ENCODE peak calls at places on chromosomes 16 and 17, in six cellular contexts. One of them, this sample, is unnamed.

GRCh38 chr16:75264999-75265910 is 13.8 kb upstream of the BCAR1 start:
- DNase-seq in stimulated activated CD8-positive, alpha-beta memory T cell treated with anti-CD3 and anti-CD28 coated beads, Interleukin-12 subunit alpha, Interleukin-12 subunit beta, amount 100 ng/mL, for 4 hours: no peak
- DNase-seq in B cell: no peak
- DNase-seq in head of caudate nucleus: peak
- DNase-seq in GM23248: peak
- DNase-seq in heart right ventricle: peak
- DNase-seq in this sample: no peak

GRCh38 chr16:53946745-53947386 is 242.9 kb downstream of the FTO start:
- DNase-seq in head of caudate nucleus: no peak
- DNase-seq in GM23248: no peak
- DNase-seq in stimulated activated CD8-positive, alpha-beta memory T cell treated with anti-CD3 and anti-CD28 coated beads, Interleukin-12 subunit alpha, Interleukin-12 subunit beta, amount 100 ng/mL, for 4 hours: no peak
- DNase-seq in B cell: no peak
- DNase-seq in heart right ventricle: no peak
- DNase-seq in this sample: no peak

GRCh38 chr16:22726868-22727267 is 87.1 kb upstream of the HS3ST2 start:
- DNase-seq in B cell: no peak
- DNase-seq in head of caudate nucleus: no peak
- DNase-seq in GM23248: peak
- DNase-seq in stimulated activated CD8-positive, alpha-beta memory T cell treated with anti-CD3 and anti-CD28 coated beads, Interleukin-12 subunit alpha, Interleukin-12 subunit beta, amount 100 ng/mL, for 4 hours: no peak
- DNase-seq in heart right ventricle: no peak
- DNase-seq in this sample: no peak

GRCh38 chr17:70159980-70160379 is 9.4 kb upstream of the KCNJ2 start:
- DNase-seq in stimulated activated CD8-positive, alpha-beta memory T cell treated with anti-CD3 and anti-CD28 coated beads, Interleukin-12 subunit alpha, Interleukin-12 subunit beta, amount 100 ng/mL, for 4 hours: no peak
- DNase-seq in GM23248: peak
- DNase-seq in B cell: no peak
- DNase-seq in head of caudate nucleus: no peak
- DNase-seq in heart right ventricle: no peak
- DNase-seq in this sample: no peak

GRCh38 chr16:88508376-88508867 is 55.3 kb downstream of the ZFPM1 start:
- DNase-seq in stimulated activated CD8-positive, alpha-beta memory T cell treated with anti-CD3 and anti-CD28 coated beads, Interleukin-12 subunit alpha, Interleukin-12 subunit beta, amount 100 ng/mL, for 4 hours: no peak
- DNase-seq in head of caudate nucleus: no peak
- DNase-seq in heart right ventricle: no peak
- DNase-seq in B cell: no peak
- DNase-seq in GM23248: no peak
- DNase-seq in this sample: no peak

GRCh38 chr17:32927724-32928526 is at the start of gene TMEM98:
- DNase-seq in GM23248: peak
- DNase-seq in head of caudate nucleus: peak
- DNase-seq in stimulated activated CD8-positive, alpha-beta memory T cell treated with anti-CD3 and anti-CD28 coated beads, Interleukin-12 subunit alpha, Interleukin-12 subunit beta, amount 100 ng/mL, for 4 hours: no peak
- DNase-seq in B cell: peak
- DNase-seq in heart right ventricle: peak
- DNase-seq in this sample: no peak

GRCh38 chr16:4085405-4085970 is 30.8 kb downstream of the ADCY9 start:
- DNase-seq in head of caudate nucleus: no peak
- DNase-seq in stimulated activated CD8-positive, alpha-beta memory T cell treated with anti-CD3 and anti-CD28 coated beads, Interleukin-12 subunit alpha, Interleukin-12 subunit beta, amount 100 ng/mL, for 4 hours: no peak
- DNase-seq in GM23248: no peak
- DNase-seq in heart right ventricle: no peak
- DNase-seq in B cell: no peak
- DNase-seq in this sample: no peak

GRCh38 chr16:81061855-81062608 is 15.0 kb downstream of the C16orf46 start:
- DNase-seq in stimulated activated CD8-positive, alpha-beta memory T cell treated with anti-CD3 and anti-CD28 coated beads, Interleukin-12 subunit alpha, Interleukin-12 subunit beta, amount 100 ng/mL, for 4 hours: no peak
- DNase-seq in heart right ventricle: no peak
- DNase-seq in GM23248: no peak
- DNase-seq in head of caudate nucleus: no peak
- DNase-seq in B cell: no peak
- DNase-seq in this sample: no peak

GRCh38 chr17:77228224-77229215 is 87.8 kb downstream of the SEC14L1 start:
- DNase-seq in B cell: no peak
- DNase-seq in head of caudate nucleus: no peak
- DNase-seq in stimulated activated CD8-positive, alpha-beta memory T cell treated with anti-CD3 and anti-CD28 coated beads, Interleukin-12 subunit alpha, Interleukin-12 subunit beta, amount 100 ng/mL, for 4 hours: no peak
- DNase-seq in GM23248: no peak
- DNase-seq in heart right ventricle: no peak
- DNase-seq in this sample: no peak

GRCh38 chr16:84489141-84489540 is 15.3 kb downstream of the MEAK7 start:
- DNase-seq in head of caudate nucleus: no peak
- DNase-seq in B cell: no peak
- DNase-seq in heart right ventricle: no peak
- DNase-seq in stimulated activated CD8-positive, alpha-beta memory T cell treated with anti-CD3 and anti-CD28 coated beads, Interleukin-12 subunit alpha, Interleukin-12 subunit beta, amount 100 ng/mL, for 4 hours: no peak
- DNase-seq in GM23248: no peak
- DNase-seq in this sample: no peak

GRCh38 chr16:10685709-10686108 is 9.0 kb downstream of the TEKT5 start:
- DNase-seq in stimulated activated CD8-positive, alpha-beta memory T cell treated with anti-CD3 and anti-CD28 coated beads, Interleukin-12 subunit alpha, Interleukin-12 subunit beta, amount 100 ng/mL, for 4 hours: no peak
- DNase-seq in heart right ventricle: no peak
- DNase-seq in head of caudate nucleus: no peak
- DNase-seq in B cell: no peak
- DNase-seq in GM23248: no peak
- DNase-seq in this sample: no peak

GRCh38 chr17:39167492-39167891 is 1.5 kb upstream of the ARL5C start:
- DNase-seq in heart right ventricle: peak
- DNase-seq in B cell: no peak
- DNase-seq in stimulated activated CD8-positive, alpha-beta memory T cell treated with anti-CD3 and anti-CD28 coated beads, Interleukin-12 subunit alpha, Interleukin-12 subunit beta, amount 100 ng/mL, for 4 hours: no peak
- DNase-seq in GM23248: no peak
- DNase-seq in head of caudate nucleus: no peak
- DNase-seq in this sample: no peak

GRCh38 chr17:5816491-5816890 is 232.2 kb upstream of the NLRP1 start:
- DNase-seq in head of caudate nucleus: no peak
- DNase-seq in GM23248: no peak
- DNase-seq in B cell: no peak
- DNase-seq in stimulated activated CD8-positive, alpha-beta memory T cell treated with anti-CD3 and anti-CD28 coated beads, Interleukin-12 subunit alpha, Interleukin-12 subunit beta, amount 100 ng/mL, for 4 hours: no peak
- DNase-seq in heart right ventricle: no peak
- DNase-seq in this sample: no peak

GRCh38 chr17:33696102-33696501 is 403.0 kb upstream of the ASIC2 start:
- DNase-seq in stimulated activated CD8-positive, alpha-beta memory T cell treated with anti-CD3 and anti-CD28 coated beads, Interleukin-12 subunit alpha, Interleukin-12 subunit beta, amount 100 ng/mL, for 4 hours: no peak
- DNase-seq in head of caudate nucleus: no peak
- DNase-seq in heart right ventricle: no peak
- DNase-seq in B cell: no peak
- DNase-seq in GM23248: no peak
- DNase-seq in this sample: no peak

GRCh38 chr16:80932725-80933124 is 74.0 kb downstream of the CMC2 start:
- DNase-seq in B cell: no peak
- DNase-seq in heart right ventricle: peak
- DNase-seq in GM23248: peak
- DNase-seq in head of caudate nucleus: no peak
- DNase-seq in stimulated activated CD8-positive, alpha-beta memory T cell treated with anti-CD3 and anti-CD28 coated beads, Interleukin-12 subunit alpha, Interleukin-12 subunit beta, amount 100 ng/mL, for 4 hours: no peak
- DNase-seq in this sample: no peak

GRCh38 chr17:61414141-61414935 is 14.7 kb downstream of the TBX2 start:
- DNase-seq in stimulated activated CD8-positive, alpha-beta memory T cell treated with anti-CD3 and anti-CD28 coated beads, Interleukin-12 subunit alpha, Interleukin-12 subunit beta, amount 100 ng/mL, for 4 hours: no peak
- DNase-seq in B cell: no peak
- DNase-seq in heart right ventricle: peak
- DNase-seq in GM23248: no peak
- DNase-seq in head of caudate nucleus: no peak
- DNase-seq in this sample: no peak

GRCh38 chr16:17544785-17545184 is 74.0 kb upstream of the XYLT1 start:
- DNase-seq in heart right ventricle: no peak
- DNase-seq in head of caudate nucleus: no peak
- DNase-seq in stimulated activated CD8-positive, alpha-beta memory T cell treated with anti-CD3 and anti-CD28 coated beads, Interleukin-12 subunit alpha, Interleukin-12 subunit beta, amount 100 ng/mL, for 4 hours: no peak
- DNase-seq in B cell: peak
- DNase-seq in GM23248: no peak
- DNase-seq in this sample: no peak

GRCh38 chr17:36608794-36609497 is 7.6 kb downstream of the MRM1 start:
- DNase-seq in stimulated activated CD8-positive, alpha-beta memory T cell treated with anti-CD3 and anti-CD28 coated beads, Interleukin-12 subunit alpha, Interleukin-12 subunit beta, amount 100 ng/mL, for 4 hours: no peak
- DNase-seq in GM23248: peak
- DNase-seq in head of caudate nucleus: peak
- DNase-seq in heart right ventricle: no peak
- DNase-seq in B cell: no peak
- DNase-seq in this sample: peak

GRCh38 chr17:50037321-50038107 is 18.4 kb upstream of the ITGA3 start:
- DNase-seq in GM23248: peak
- DNase-seq in heart right ventricle: no peak
- DNase-seq in stimulated activated CD8-positive, alpha-beta memory T cell treated with anti-CD3 and anti-CD28 coated beads, Interleukin-12 subunit alpha, Interleukin-12 subunit beta, amount 100 ng/mL, for 4 hours: no peak
- DNase-seq in head of caudate nucleus: no peak
- DNase-seq in B cell: no peak
- DNase-seq in this sample: no peak

GRCh38 chr16:10387378-10387681 is 1.5 kb downstream of the ATF7IP2 start:
- DNase-seq in GM23248: no peak
- DNase-seq in stimulated activated CD8-positive, alpha-beta memory T cell treated with anti-CD3 and anti-CD28 coated beads, Interleukin-12 subunit alpha, Interleukin-12 subunit beta, amount 100 ng/mL, for 4 hours: no peak
- DNase-seq in heart right ventricle: no peak
- DNase-seq in head of caudate nucleus: no peak
- DNase-seq in B cell: no peak
- DNase-seq in this sample: no peak

GRCh38 chr16:1427473-1428461 is 3.1 kb upstream of the PERCC1 start:
- DNase-seq in GM23248: no peak
- DNase-seq in stimulated activated CD8-positive, alpha-beta memory T cell treated with anti-CD3 and anti-CD28 coated beads, Interleukin-12 subunit alpha, Interleukin-12 subunit beta, amount 100 ng/mL, for 4 hours: no peak
- DNase-seq in heart right ventricle: no peak
- DNase-seq in B cell: no peak
- DNase-seq in head of caudate nucleus: no peak
- DNase-seq in this sample: no peak

GRCh38 chr17:58267347-58268324 is 13.1 kb downstream of the MPO start:
- DNase-seq in GM23248: no peak
- DNase-seq in head of caudate nucleus: no peak
- DNase-seq in heart right ventricle: no peak
- DNase-seq in stimulated activated CD8-positive, alpha-beta memory T cell treated with anti-CD3 and anti-CD28 coated beads, Interleukin-12 subunit alpha, Interleukin-12 subunit beta, amount 100 ng/mL, for 4 hours: no peak
- DNase-seq in B cell: no peak
- DNase-seq in this sample: no peak

GRCh38 chr17:21021208-21021803 is 21.5 kb downstream of the USP22 start:
- DNase-seq in GM23248: no peak
- DNase-seq in stimulated activated CD8-positive, alpha-beta memory T cell treated with anti-CD3 and anti-CD28 coated beads, Interleukin-12 subunit alpha, Interleukin-12 subunit beta, amount 100 ng/mL, for 4 hours: no peak
- DNase-seq in heart right ventricle: no peak
- DNase-seq in B cell: no peak
- DNase-seq in head of caudate nucleus: no peak
- DNase-seq in this sample: no peak

GRCh38 chr17:29045026-29045425 is 2.1 kb downstream of the PIPOX start:
- DNase-seq in stimulated activated CD8-positive, alpha-beta memory T cell treated with anti-CD3 and anti-CD28 coated beads, Interleukin-12 subunit alpha, Interleukin-12 subunit beta, amount 100 ng/mL, for 4 hours: no peak
- DNase-seq in heart right ventricle: no peak
- DNase-seq in GM23248: no peak
- DNase-seq in head of caudate nucleus: no peak
- DNase-seq in B cell: no peak
- DNase-seq in this sample: no peak

GRCh38 chr16:35411156-35411555 is 1951.7 kb downstream of the TP53TG3F start:
- DNase-seq in stimulated activated CD8-positive, alpha-beta memory T cell treated with anti-CD3 and anti-CD28 coated beads, Interleukin-12 subunit alpha, Interleukin-12 subunit beta, amount 100 ng/mL, for 4 hours: no peak
- DNase-seq in GM23248: no peak
- DNase-seq in heart right ventricle: no peak
- DNase-seq in head of caudate nucleus: no peak
- DNase-seq in B cell: no peak
- DNase-seq in this sample: no peak

GRCh38 chr16:82899731-82900454 is 273.1 kb downstream of the CDH13 start:
- DNase-seq in heart right ventricle: no peak
- DNase-seq in stimulated activated CD8-positive, alpha-beta memory T cell treated with anti-CD3 and anti-CD28 coated beads, Interleukin-12 subunit alpha, Interleukin-12 subunit beta, amount 100 ng/mL, for 4 hours: no peak
- DNase-seq in head of caudate nucleus: no peak
- DNase-seq in B cell: no peak
- DNase-seq in GM23248: no peak
- DNase-seq in this sample: no peak

GRCh38 chr17:37490638-37491614 is 1.2 kb downstream of the DUSP14 start:
- DNase-seq in head of caudate nucleus: peak
- DNase-seq in heart right ventricle: peak
- DNase-seq in GM23248: peak
- DNase-seq in B cell: peak
- DNase-seq in stimulated activated CD8-positive, alpha-beta memory T cell treated with anti-CD3 and anti-CD28 coated beads, Interleukin-12 subunit alpha, Interleukin-12 subunit beta, amount 100 ng/mL, for 4 hours: no peak
- DNase-seq in this sample: peak

GRCh38 chr17:49260922-49261291 is 30.3 kb upstream of the PHOSPHO1 start:
- DNase-seq in B cell: no peak
- DNase-seq in head of caudate nucleus: no peak
- DNase-seq in GM23248: no peak
- DNase-seq in stimulated activated CD8-positive, alpha-beta memory T cell treated with anti-CD3 and anti-CD28 coated beads, Interleukin-12 subunit alpha, Interleukin-12 subunit beta, amount 100 ng/mL, for 4 hours: no peak
- DNase-seq in heart right ventricle: no peak
- DNase-seq in this sample: no peak

This sample was measured in HAP-1.